ENCODE peak calls at places on chromosomes 7 and 10, in four cellular contexts. One of them, this sample, is unnamed.
A peak's percentile ranks its signal among the peaks of the same experiment; 100 is the strongest.

GRCh38 chr7:148838905-148839304 is 45.2 kb downstream of the EZH2 start:
- DNase-seq in HepG2: no peak
- DNase-seq in K562: no peak
- DNase-seq in HEK293T: no peak
- DNase-seq in this sample: no peak

GRCh38 chr10:81909453-81909852 is 34.5 kb downstream of the NRG3 start:
- DNase-seq in HepG2: no peak
- DNase-seq in K562: no peak
- DNase-seq in HEK293T: no peak
- DNase-seq in this sample: no peak

GRCh38 chr7:24764972-24765744 is 7.9 kb upstream of the GSDME start:
- DNase-seq in K562: no peak
- DNase-seq in HepG2: no peak
- DNase-seq in HEK293T: no peak
- DNase-seq in this sample: no peak

GRCh38 chr10:93711891-93712290 is 9.5 kb upstream of the FRA10AC1 start:
- DNase-seq in HEK293T: no peak
- DNase-seq in HepG2: no peak
- DNase-seq in K562: no peak
- DNase-seq in this sample: no peak

GRCh38 chr7:104252409-104253134 is 44.8 kb upstream of the ORC5 start:
- DNase-seq in HepG2: peak; percentile 12
- DNase-seq in HEK293T: peak; percentile 23
- DNase-seq in K562: peak; percentile 14
- DNase-seq in this sample: no peak

GRCh38 chr7:93715234-93715633 is 140.7 kb upstream of the CALCR start:
- DNase-seq in HEK293T: peak; percentile 48
- DNase-seq in K562: peak; percentile 56
- DNase-seq in HepG2: peak; percentile 34
- DNase-seq in this sample: peak; percentile 75

GRCh38 chr10:23191764-23192395 is at the start of gene PTF1A:
- DNase-seq in HepG2: no peak
- DNase-seq in K562: no peak
- DNase-seq in HEK293T: no peak
- DNase-seq in this sample: no peak

GRCh38 chr7:78279035-78279434 is 480.5 kb downstream of the PHTF2 start:
- DNase-seq in HepG2: no peak
- DNase-seq in HEK293T: no peak
- DNase-seq in K562: no peak
- DNase-seq in this sample: no peak

GRCh38 chr7:130838738-130839137 is 104.7 kb upstream of the KLF14 start:
- DNase-seq in K562: no peak
- DNase-seq in HepG2: no peak
- DNase-seq in HEK293T: no peak
- DNase-seq in this sample: no peak

GRCh38 chr10:104650072-104650471 is 9.0 kb downstream of the SORCS3 start:
- DNase-seq in K562: no peak
- DNase-seq in HepG2: no peak
- DNase-seq in HEK293T: no peak
- DNase-seq in this sample: no peak

GRCh38 chr10:119803264-119803663 is 69.4 kb downstream of the MCMBP start:
- DNase-seq in K562: no peak
- DNase-seq in HEK293T: no peak
- DNase-seq in HepG2: no peak
- DNase-seq in this sample: no peak

GRCh38 chr7:67659066-67659465 is 662.4 kb downstream of the TYW1 start:
- DNase-seq in HepG2: no peak
- DNase-seq in HEK293T: no peak
- DNase-seq in K562: no peak
- DNase-seq in this sample: no peak

GRCh38 chr7:116122972-116123595 is 87.3 kb upstream of the TES start:
- DNase-seq in HepG2: peak; percentile 20
- DNase-seq in K562: peak; percentile 21
- DNase-seq in HEK293T: peak; percentile 21
- DNase-seq in this sample: no peak

GRCh38 chr10:122847782-122848604 is 2.3 kb upstream of the CUZD1 start:
- DNase-seq in HepG2: no peak
- DNase-seq in HEK293T: no peak
- DNase-seq in K562: no peak
- DNase-seq in this sample: no peak

GRCh38 chr10:64071218-64071617 is 550.0 kb downstream of the REEP3 start:
- DNase-seq in K562: no peak
- DNase-seq in HepG2: no peak
- DNase-seq in HEK293T: no peak
- DNase-seq in this sample: no peak

GRCh38 chr7:119439192-119439591 is 833.8 kb upstream of the KCND2 start:
- DNase-seq in HEK293T: no peak
- DNase-seq in K562: no peak
- DNase-seq in HepG2: no peak
- DNase-seq in this sample: no peak

GRCh38 chr7:143906895-143907294 is 4.9 kb upstream of the TCAF1 start:
- DNase-seq in K562: no peak
- DNase-seq in HepG2: peak; percentile 97
- DNase-seq in HEK293T: no peak
- DNase-seq in this sample: peak; percentile 74

GRCh38 chr7:149869291-149869650 is 4.5 kb upstream of the ATP6V0E2 start:
- DNase-seq in HEK293T: no peak
- DNase-seq in HepG2: no peak
- DNase-seq in K562: no peak
- DNase-seq in this sample: no peak

GRCh38 chr7:4641091-4641666 is 40.9 kb upstream of the FOXK1 start:
- DNase-seq in K562: no peak
- DNase-seq in HEK293T: no peak
- DNase-seq in HepG2: no peak
- DNase-seq in this sample: no peak

GRCh38 chr10:112755446-112756117 is 194.5 kb upstream of the TCF7L2 start:
- DNase-seq in HEK293T: peak; percentile 26
- DNase-seq in K562: peak; percentile 27
- DNase-seq in HepG2: peak; percentile 77
- DNase-seq in this sample: no peak

GRCh38 chr10:90787376-90787775 is 70.5 kb downstream of the HTR7 start:
- DNase-seq in K562: no peak
- DNase-seq in HEK293T: no peak
- DNase-seq in HepG2: no peak
- DNase-seq in this sample: no peak

GRCh38 chr10:72248477-72249151 is 25.1 kb upstream of the DDIT4 start:
- DNase-seq in K562: no peak
- DNase-seq in HEK293T: peak; percentile 53
- DNase-seq in HepG2: peak; percentile 68
- DNase-seq in this sample: peak; percentile 56

GRCh38 chr10:31698169-31698890 is 230.3 kb downstream of the ARHGAP12 start:
- DNase-seq in HepG2: no peak
- DNase-seq in K562: no peak
- DNase-seq in HEK293T: no peak
- DNase-seq in this sample: no peak
- TF ChIP-seq ELF4 in HepG2: no peak
- TF ChIP-seq ELF4 in K562: no peak
- TF ChIP-seq ELF4 in HEK293T: no peak
- TF ChIP-seq ELF4 in this sample: no peak

DNA sequence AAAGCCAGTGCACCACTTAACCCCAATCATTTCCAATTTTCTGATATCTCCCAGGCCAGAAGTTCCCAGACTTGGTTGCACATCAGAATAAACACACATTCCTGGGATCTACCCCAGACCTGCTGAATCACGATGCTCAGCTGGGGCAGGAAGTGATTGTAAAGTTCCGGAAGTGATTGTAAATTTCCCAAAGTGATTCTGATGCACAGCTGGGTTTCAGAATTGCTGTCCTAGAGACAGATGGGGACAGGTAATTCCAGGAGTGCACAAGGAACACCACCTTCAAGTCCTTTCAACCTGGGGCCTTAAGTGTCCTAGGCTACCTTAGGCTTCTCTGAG is 104.2 kb upstream of the EEPD1 start:
- DNase-seq in HEK293T: no peak
- DNase-seq in HepG2: no peak
- DNase-seq in K562: no peak
- DNase-seq in this sample: no peak
- TF ChIP-seq ELF4 in HEK293T: no peak
- TF ChIP-seq ELF4 in HepG2: no peak
- TF ChIP-seq ELF4 in K562: no peak
- TF ChIP-seq ELF4 in this sample: no peak

DNA sequence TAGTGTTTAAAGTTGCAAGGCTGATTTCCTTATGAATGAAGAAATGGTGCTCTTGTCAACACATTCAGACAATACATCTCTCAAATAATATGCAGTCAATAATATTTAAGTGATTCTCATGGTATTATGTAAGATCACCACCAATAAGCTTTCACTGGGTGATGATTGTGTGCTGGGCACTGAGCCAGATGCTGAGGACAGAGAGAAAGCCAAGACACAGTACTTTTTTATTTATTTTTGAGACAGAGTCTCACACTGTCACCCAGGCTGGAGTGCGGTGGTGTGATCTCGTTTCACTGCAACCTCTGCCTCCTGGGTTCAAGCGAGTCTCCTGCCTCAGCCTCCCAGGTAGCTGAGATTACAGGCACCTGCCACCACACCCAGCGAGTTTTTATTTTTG is 130.6 kb upstream of the LSM8 start:
- DNase-seq in HEK293T: no peak
- DNase-seq in K562: no peak
- DNase-seq in HepG2: no peak
- DNase-seq in this sample: no peak
- TF ChIP-seq ELF4 in HEK293T: no peak
- TF ChIP-seq ELF4 in K562: no peak
- TF ChIP-seq ELF4 in HepG2: no peak
- TF ChIP-seq ELF4 in this sample: no peak

DNA sequence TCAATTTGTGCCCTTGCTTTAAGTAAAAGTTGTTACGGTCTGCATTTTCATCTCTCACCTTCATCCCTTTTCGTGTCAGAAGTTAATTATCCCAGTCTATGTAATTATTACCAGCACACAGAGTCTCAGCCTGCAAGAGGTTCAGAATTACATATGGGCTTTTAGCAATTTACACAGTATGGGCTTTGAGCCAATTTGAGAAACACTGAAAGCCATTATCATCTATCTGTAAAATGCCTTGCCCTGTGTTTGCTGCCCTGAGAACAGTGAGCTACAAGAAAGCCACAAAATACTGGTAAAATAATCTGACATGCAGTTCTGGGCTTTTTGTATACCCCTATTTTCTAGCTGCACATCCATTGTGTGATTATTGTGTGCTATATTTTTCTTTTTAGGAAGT is 125.6 kb upstream of the STEAP4 start:
- DNase-seq in HEK293T: no peak
- DNase-seq in HepG2: no peak
- DNase-seq in K562: no peak
- DNase-seq in this sample: no peak
- TF ChIP-seq ELF4 in HEK293T: no peak
- TF ChIP-seq ELF4 in HepG2: no peak
- TF ChIP-seq ELF4 in K562: no peak
- TF ChIP-seq ELF4 in this sample: no peak

DNA sequence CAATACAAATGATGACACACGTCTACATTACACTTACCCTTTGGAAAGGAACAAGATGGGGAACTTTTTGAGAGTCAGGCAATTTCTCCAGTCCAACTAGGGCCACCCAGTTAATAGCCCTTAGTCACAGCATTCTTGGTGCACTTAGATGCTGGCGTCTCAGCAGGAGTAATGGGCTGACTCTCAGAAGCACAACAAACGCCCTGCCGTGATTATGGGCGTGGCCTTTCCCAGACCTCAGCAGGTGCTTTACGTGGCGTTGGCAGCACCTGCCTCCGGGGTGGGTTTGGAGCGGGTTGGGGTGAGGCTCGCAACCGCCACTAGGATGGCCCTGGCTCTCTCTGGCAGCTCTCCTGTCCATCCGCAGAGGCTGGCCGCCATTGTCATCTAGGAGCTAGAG is 147.6 kb upstream of the SHH start:
- DNase-seq in K562: no peak
- DNase-seq in HepG2: no peak
- DNase-seq in HEK293T: no peak
- DNase-seq in this sample: no peak
- TF ChIP-seq ELF4 in K562: no peak
- TF ChIP-seq ELF4 in HepG2: no peak
- TF ChIP-seq ELF4 in HEK293T: no peak
- TF ChIP-seq ELF4 in this sample: no peak

GRCh38 chr7:111753968-111754367 is 191.7 kb upstream of the IMMP2L start:
- DNase-seq in HepG2: no peak
- DNase-seq in K562: no peak
- DNase-seq in HEK293T: no peak
- DNase-seq in this sample: no peak
- TF ChIP-seq ELF4 in HepG2: no peak
- TF ChIP-seq ELF4 in K562: no peak
- TF ChIP-seq ELF4 in HEK293T: no peak
- TF ChIP-seq ELF4 in this sample: no peak

DNA sequence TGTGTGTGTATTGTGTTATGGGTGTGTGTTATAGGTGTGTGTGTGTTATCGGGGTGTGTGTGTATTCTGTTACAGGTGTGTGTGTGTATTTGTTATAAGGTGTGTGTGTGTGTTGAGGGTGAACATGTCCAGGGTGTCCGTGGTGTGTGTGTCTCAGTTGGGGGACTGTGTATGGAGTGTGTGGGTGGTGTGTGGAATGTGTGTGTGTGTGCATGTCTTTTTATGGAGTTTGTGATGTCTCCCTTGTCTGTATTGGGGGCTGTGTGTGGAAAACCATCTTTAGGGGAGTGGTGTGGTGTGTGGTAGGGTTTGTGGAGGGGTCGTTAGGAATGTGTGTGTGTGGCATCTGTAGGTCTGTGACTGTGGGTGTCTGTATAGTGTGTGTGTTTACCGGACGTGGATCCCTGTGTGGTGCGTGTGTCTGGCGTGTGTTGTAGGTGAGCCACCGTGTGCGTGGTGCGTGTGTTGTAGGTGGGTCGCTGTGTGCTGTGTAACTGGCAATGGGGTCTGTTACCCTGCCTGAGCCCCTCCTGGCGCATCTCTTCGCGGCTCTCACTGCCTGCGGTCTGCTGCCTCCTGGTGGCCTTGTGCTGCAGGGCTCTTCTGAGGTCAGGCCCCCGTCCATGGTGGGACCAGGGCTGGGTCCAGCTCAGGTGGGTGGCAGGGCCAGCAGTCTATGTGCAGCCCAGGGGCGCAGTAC is 61.7 kb downstream of the PALD1 start:
- DNase-seq in K562: peak; percentile 77
- DNase-seq in HEK293T: peak; percentile 42
- DNase-seq in HepG2: peak; percentile 18
- DNase-seq in this sample: peak; percentile 77
- TF ChIP-seq ELF4 in K562: no peak
- TF ChIP-seq ELF4 in HEK293T: no peak
- TF ChIP-seq ELF4 in HepG2: no peak
- TF ChIP-seq ELF4 in this sample: no peak

GRCh38 chr7:128003179-128003578 is 28.1 kb downstream of the LRRC4 start:
- DNase-seq in K562: no peak
- DNase-seq in HEK293T: no peak
- DNase-seq in HepG2: no peak
- DNase-seq in this sample: no peak
- TF ChIP-seq ELF4 in K562: no peak
- TF ChIP-seq ELF4 in HEK293T: no peak
- TF ChIP-seq ELF4 in HepG2: no peak
- TF ChIP-seq ELF4 in this sample: no peak

This sample was measured in WTC11.